ENCODE peak calls at places on chromosomes 2 and 18, in five cellular contexts. U is left colon, K is psoas muscle, S is caudate nucleus, T is PC-3. Z is an unnamed sample.

GRCh38 chr2:10920764-10921468 is 9.2 kb downstream of the KCNF1 start:
- DNase-seq in U (no peak), K (no peak), S (no peak), T (no peak), Z (no peak)

GRCh38 chr2:205161156-205161555 is 521.1 kb upstream of the NRP2 start:
- DNase-seq in U (no peak), K (no peak), S (no peak), T (no peak), Z (no peak)

GRCh38 chr2:233408366-233409285 is 54.3 kb downstream of the DGKD start:
- DNase-seq in U (peak), K (no peak), S (no peak), T (no peak), Z (no peak)

GRCh38 chr2:101981066-101981465 is 10.7 kb upstream of the IL1R2 start:
- DNase-seq in U (no peak), K (no peak), S (no peak), T (no peak), Z (no peak)

GRCh38 chr2:221895366-221896121 is 323.4 kb upstream of the EPHA4 start:
- DNase-seq in U (no peak), K (no peak), S (no peak), T (no peak), Z (no peak)

GRCh38 chr18:62037989-62038778 is 145.4 kb upstream of the RNF152 start:
- DNase-seq in U (no peak), K (no peak), S (no peak), T (no peak), Z (no peak)

GRCh38 chr18:44130365-44130942 is 550.2 kb upstream of the SETBP1 start:
- DNase-seq in U (peak), K (no peak), S (no peak), T (peak), Z (peak)

GRCh38 chr18:63320690-63321265 is 1.2 kb upstream of the BCL2 start:
- DNase-seq in U (peak), K (peak), S (no peak), T (peak), Z (peak)

GRCh38 chr18:64019922-64020756 is 50.3 kb downstream of the SERPINB8 start:
- DNase-seq in U (no peak), K (no peak), S (no peak), T (no peak), Z (no peak)

GRCh38 chr2:96353032-96353561 is 17.5 kb downstream of the NCAPH start:
- DNase-seq in U (peak), K (peak), S (no peak), T (no peak), Z (no peak)

GRCh38 chr2:234603619-234604018 is 106.7 kb upstream of the ARL4C start:
- DNase-seq in U (no peak), K (no peak), S (no peak), T (no peak), Z (no peak)

GRCh38 chr2:16645771-16646559 is 19.7 kb downstream of the CYRIA start:
- DNase-seq in U (no peak), K (no peak), S (no peak), T (no peak), Z (no peak)

GRCh38 chr2:97699765-97700444 is 13.5 kb upstream of the ZAP70 start:
- DNase-seq in U (peak), K (no peak), S (peak), T (peak), Z (peak)

Z was measured in glutamatergic neuron.